ENCODE peak calls at places on chromosomes 7 and 10, in nine cellular contexts. X is CD8-positive, alpha-beta T cell; E is adrenal gland; P is CD4-positive, alpha-beta T cell; V is lower leg skin; G is brain microvascular endothelial cell; L is fibroblast of lung; D is neural progenitor cell; N is kidney. B is an unnamed sample.

GRCh38 chr10:82266438-82266837 is 391.4 kb downstream of the NRG3 start:
- DNase-seq in X (no peak), E (no peak), P (no peak), V (no peak), G (peak), L (peak), D (no peak), N (no peak), B (no peak)

GRCh38 chr7:50166997-50167961 is 74.2 kb upstream of the ZPBP start:
- DNase-seq in X (no peak), E (no peak), P (peak), V (no peak), G (no peak), L (no peak), D (no peak), N (no peak), B (no peak)

GRCh38 chr10:85400981-85401695 is 965.5 kb downstream of the GRID1 start:
- DNase-seq in X (no peak), E (no peak), P (no peak), V (no peak), G (no peak), L (no peak), D (no peak), N (no peak), B (no peak)

GRCh38 chr10:6269953-6270867 is 67.5 kb downstream of the PFKFB3 start:
- DNase-seq in X (peak), E (no peak), P (peak), V (no peak), G (no peak), L (no peak), D (no peak), N (no peak), B (no peak)

GRCh38 chr7:143983960-143984359 is 16.2 kb upstream of the OR6B1 start:
- DNase-seq in X (no peak), E (no peak), P (no peak), V (no peak), G (no peak), L (no peak), D (no peak), N (no peak), B (peak)

GRCh38 chr10:79559726-79560125 is 481 bp downstream of the SFTPA2 start:
- DNase-seq in X (no peak), E (no peak), P (no peak), V (no peak), G (peak), L (no peak), D (no peak), N (no peak), B (peak)

GRCh38 chr7:139730746-139731612 is 46.8 kb downstream of the HIPK2 start:
- DNase-seq in X (no peak), E (peak), P (peak), V (no peak), G (peak), L (peak), D (peak), N (no peak), B (no peak)

GRCh38 chr7:128880791-128881457 is 18.3 kb downstream of the ATP6V1F start:
- DNase-seq in X (no peak), E (no peak), P (no peak), V (no peak), G (no peak), L (no peak), D (no peak), N (peak), B (peak)

GRCh38 chr7:92400013-92400412 is 47.3 kb upstream of the GATAD1 start:
- DNase-seq in X (no peak), E (no peak), P (no peak), V (no peak), G (no peak), L (no peak), D (no peak), N (no peak), B (no peak)

GRCh38 chr10:126646101-126646500 is 24.4 kb downstream of the C10orf90 start:
- DNase-seq in X (no peak), E (no peak), P (no peak), V (no peak), G (peak), L (peak), D (no peak), N (no peak), B (peak)

GRCh38 chr7:22582860-22583640 is 83.1 kb upstream of the STEAP1B start:
- DNase-seq in X (no peak), E (no peak), P (no peak), V (no peak), G (peak), L (peak), D (peak), N (no peak), B (peak)

GRCh38 chr7:18426564-18427226 is 68.9 kb upstream of the HDAC9 start:
- DNase-seq in X (no peak), E (no peak), P (no peak), V (no peak), G (no peak), L (peak), D (no peak), N (no peak), B (no peak)

GRCh38 chr7:116273283-116273917 is 63.1 kb downstream of the TES start:
- DNase-seq in X (no peak), E (no peak), P (no peak), V (no peak), G (no peak), L (no peak), D (no peak), N (no peak), B (no peak)

GRCh38 chr7:151940048-151940845 is 16.0 kb upstream of the GALNTL5 start:
- DNase-seq in X (no peak), E (no peak), P (no peak), V (no peak), G (peak), L (peak), D (no peak), N (no peak), B (peak)

GRCh38 chr10:22597142-22597541 is 117.2 kb downstream of the PIP4K2A start:
- DNase-seq in X (no peak), E (no peak), P (no peak), V (no peak), G (peak), L (no peak), D (no peak), N (no peak), B (peak)

GRCh38 chr10:110147961-110148360 is 59.4 kb upstream of the MXI1 start:
- DNase-seq in X (no peak), E (no peak), P (no peak), V (no peak), G (no peak), L (no peak), D (no peak), N (peak), B (no peak)

GRCh38 chr10:83917519-83918506 is 221.5 kb upstream of the GHITM start:
- DNase-seq in X (no peak), E (peak), P (no peak), V (no peak), G (no peak), L (no peak), D (peak), N (no peak), B (peak)

GRCh38 chr10:94991243-94991888 is 52.9 kb downstream of the CYP2C9 start:
- DNase-seq in X (no peak), E (no peak), P (no peak), V (no peak), G (no peak), L (no peak), D (no peak), N (no peak), B (no peak)

GRCh38 chr7:80830584-80831319 is 88.1 kb downstream of the SEMA3C start:
- DNase-seq in X (no peak), E (no peak), P (no peak), V (no peak), G (no peak), L (no peak), D (no peak), N (no peak), B (no peak)

GRCh38 chr7:98091061-98091460 is 15.6 kb upstream of the LMTK2 start:
- DNase-seq in X (no peak), E (no peak), P (no peak), V (no peak), G (no peak), L (no peak), D (no peak), N (no peak), B (no peak)

GRCh38 chr10:30151581-30152389 is 92.4 kb upstream of the JCAD start:
- DNase-seq in X (no peak), E (peak), P (no peak), V (peak), G (peak), L (peak), D (no peak), N (no peak), B (peak)
- TF ChIP-seq CTCF in X (no peak), E (no peak), P (no peak), V (no peak), G (peak), L (no peak), D (no peak), N (no peak), B (peak)

GRCh38 chr10:76435154-76435553 is 1003.7 kb downstream of the LRMDA start:
- DNase-seq in X (no peak), E (no peak), P (no peak), V (no peak), G (no peak), L (no peak), D (no peak), N (no peak), B (no peak)
- TF ChIP-seq CTCF in X (no peak), E (no peak), P (no peak), V (no peak), G (peak), L (no peak), D (no peak), N (no peak), B (peak)

DNA sequence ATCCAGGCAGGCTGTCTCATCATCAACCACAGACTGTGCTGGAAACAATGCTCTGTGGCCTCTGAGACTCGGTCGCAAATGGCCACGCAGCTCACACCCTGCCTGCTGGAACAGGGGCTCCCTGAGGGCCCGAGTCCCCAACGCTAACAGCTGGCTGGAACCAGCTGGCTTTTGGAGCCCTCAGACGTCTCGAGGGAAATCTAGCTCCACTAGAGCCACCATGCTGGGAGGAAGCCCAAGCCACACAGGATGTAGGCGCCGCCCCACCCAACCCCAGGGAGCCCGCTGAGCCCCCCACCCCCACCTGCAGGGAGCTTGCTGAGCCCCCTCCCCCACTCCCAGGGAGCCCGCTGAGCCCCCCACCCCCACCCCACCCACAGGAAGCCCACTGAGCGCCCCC is 21.4 kb upstream of the PDGFA start:
- DNase-seq in X (no peak), E (no peak), P (no peak), V (no peak), G (no peak), L (no peak), D (no peak), N (no peak), B (no peak)
- TF ChIP-seq CTCF in X (no peak), E (no peak), P (no peak), V (no peak), G (no peak), L (no peak), D (no peak), N (no peak), B (no peak)

DNA sequence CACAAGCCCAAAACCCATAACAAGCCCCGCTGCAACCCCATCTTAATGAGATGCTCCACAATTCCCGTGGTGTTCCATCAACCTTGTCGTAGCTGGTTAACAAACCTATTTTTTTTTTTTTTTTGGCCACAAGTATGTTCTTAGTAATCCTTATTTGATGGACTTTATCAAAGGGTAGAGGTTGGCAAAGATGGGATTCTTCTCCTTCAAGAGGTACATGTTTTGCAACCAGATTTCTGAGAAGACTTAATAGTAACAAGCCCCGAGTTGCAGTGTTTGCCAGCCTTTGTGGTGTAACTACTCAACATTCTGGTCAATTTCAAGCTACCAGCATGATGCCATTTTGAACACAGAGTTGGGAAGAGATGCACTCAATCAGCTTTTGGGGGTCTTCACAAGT is 181.7 kb downstream of the NRP1 start:
- DNase-seq in X (no peak), E (no peak), P (no peak), V (no peak), G (no peak), L (no peak), D (no peak), N (no peak), B (no peak)
- TF ChIP-seq CTCF in X (no peak), E (no peak), P (no peak), V (no peak), G (no peak), L (no peak), D (no peak), N (no peak), B (no peak)

GRCh38 chr10:71512794-71513379 is 116.2 kb downstream of the CDH23 start:
- DNase-seq in X (no peak), E (no peak), P (no peak), V (no peak), G (peak), L (no peak), D (no peak), N (no peak), B (peak)

GRCh38 chr10:71509444-71509843 is 112.7 kb downstream of the CDH23 start:
- DNase-seq in X (no peak), E (no peak), P (no peak), V (no peak), G (peak), L (no peak), D (no peak), N (no peak), B (no peak)

GRCh38 chr10:71512213-71512745 is 115.6 kb downstream of the CDH23 start:
- DNase-seq in X (no peak), E (no peak), P (no peak), V (no peak), G (no peak), L (no peak), D (no peak), N (no peak), B (no peak)

GRCh38 chr10:71513454-71513853 is 116.7 kb downstream of the CDH23 start:
- DNase-seq in X (no peak), E (no peak), P (no peak), V (no peak), G (no peak), L (no peak), D (no peak), N (no peak), B (peak)

DNA sequence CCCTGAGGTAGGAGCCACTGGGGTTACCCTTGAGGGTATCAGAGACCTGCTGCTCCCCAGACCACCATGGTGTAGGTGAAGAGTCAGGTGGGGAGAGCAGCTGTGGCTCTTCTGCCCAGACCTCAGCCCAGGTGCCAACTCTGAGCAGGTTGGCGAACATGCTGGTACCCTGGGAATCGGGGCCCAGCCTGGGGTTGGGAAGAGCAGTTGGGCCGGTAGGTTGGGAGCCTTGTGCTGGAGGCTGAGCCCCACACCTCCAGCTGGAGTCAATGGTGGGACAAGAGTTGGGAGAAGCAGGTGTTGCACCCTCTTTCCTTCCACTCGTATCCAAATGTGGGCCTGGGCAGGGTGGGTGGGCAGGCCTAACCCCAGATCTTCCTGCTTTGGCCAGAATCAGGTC is 114.5 kb downstream of the CDH23 start:
- DNase-seq in X (no peak), E (no peak), P (no peak), V (no peak), G (no peak), L (no peak), D (no peak), N (no peak), B (no peak)
- TF ChIP-seq CTCF in X (no peak), E (no peak), P (no peak), V (no peak), G (no peak), L (no peak), D (no peak), N (no peak), B (no peak)

DNA sequence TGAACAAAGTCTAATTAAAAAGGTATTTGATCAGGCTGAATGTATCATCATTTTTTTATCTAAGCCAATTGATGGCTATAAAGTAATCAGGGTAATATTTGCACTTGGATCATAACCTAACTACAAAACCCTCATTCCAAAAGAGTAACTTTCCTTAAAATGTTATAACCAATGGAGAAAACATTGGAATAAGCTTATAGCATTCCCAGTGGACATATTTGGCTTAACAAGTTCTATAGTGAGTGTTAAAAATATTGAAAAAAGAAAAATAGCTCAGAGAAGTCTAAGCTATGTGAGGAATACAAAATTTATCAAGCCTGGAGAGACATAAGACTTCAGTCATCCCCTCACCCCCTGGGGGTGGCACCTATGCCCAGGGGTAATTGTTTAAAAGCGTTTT is 358.8 kb downstream of the LRRTM3 start:
- DNase-seq in X (no peak), E (no peak), P (no peak), V (no peak), G (no peak), L (no peak), D (no peak), N (no peak), B (no peak)
- TF ChIP-seq CTCF in X (no peak), E (no peak), P (no peak), V (no peak), G (no peak), L (no peak), D (peak), N (no peak), B (no peak)